ENCODE peak calls at places on chromosomes 2 and 18, in eight cellular contexts. X, J, A, M, Z, E, P and F are unnamed samples.
A peak's percentile ranks its signal among the peaks of the same experiment; 100 is the strongest.

GRCh38 chr2:107340955-107341354 is 455.0 kb upstream of the ST6GAL2 start:
- DNase-seq in X (no peak), P (no peak), M (no peak), Z (no peak), E (no peak), A (no peak), J (no peak), F (no peak)

GRCh38 chr18:45576906-45577305 is 38.4 kb upstream of the SLC14A2 start:
- DNase-seq in M (no peak), P (no peak), E (no peak), Z (no peak), J (no peak), A (no peak), X (no peak), F (no peak)

GRCh38 chr2:238569415-238570195 is 142.9 kb downstream of the ASB1 start:
- DNase-seq in X (no peak), P (no peak), A (no peak), M (no peak), E (no peak), Z (no peak), J (no peak), F (no peak)

GRCh38 chr2:189147361-189147760 is 32.2 kb downstream of the COL5A2 start:
- DNase-seq in E (no peak), Z (no peak), J (no peak), A (no peak), X (no peak), P (no peak), M (no peak), F (no peak)

GRCh38 chr2:96103906-96104861 is 12.2 kb downstream of the ADRA2B start:
- DNase-seq in A (peak; percentile 49), J (no peak), X (peak; percentile 3), P (no peak), Z (peak; percentile 5), E (no peak), M (no peak), F (peak; percentile 48)

GRCh38 chr2:205511666-205512065 is 170.6 kb upstream of the NRP2 start:
- DNase-seq in J (no peak), X (no peak), Z (no peak), M (no peak), P (no peak), A (no peak), E (no peak), F (no peak)

GRCh38 chr2:230797515-230798495 is 66.9 kb upstream of the ITM2C start:
- DNase-seq in E (no peak), P (no peak), M (no peak), J (no peak), A (no peak), Z (no peak), X (no peak), F (no peak)

GRCh38 chr2:101150306-101151140 is 659 bp downstream of the TBC1D8 start:
- DNase-seq in A (peak; percentile 73), M (peak; percentile 57), Z (peak; percentile 45), P (peak; percentile 78), J (no peak), X (peak; percentile 17), E (no peak), F (peak; percentile 73)

GRCh38 chr2:83054751-83055150 is 1404.3 kb downstream of the SUCLG1 start:
- DNase-seq in M (no peak), E (no peak), X (no peak), J (no peak), A (no peak), P (no peak), Z (no peak), F (no peak)

GRCh38 chr2:32064021-32064678 is 794 bp downstream of the SPAST start:
- DNase-seq in M (no peak), A (no peak), P (peak; percentile 55), E (no peak), Z (peak; percentile 17), J (no peak), X (no peak), F (peak; percentile 67)

GRCh38 chr2:236730393-236730792 is 160.8 kb downstream of the ACKR3 start:
- DNase-seq in E (no peak), Z (no peak), M (no peak), J (no peak), P (no peak), A (no peak), X (no peak), F (no peak)

GRCh38 chr2:195660265-195660890 is 3.4 kb downstream of the SLC39A10 start:
- DNase-seq in P (peak; percentile 50), E (peak; percentile 65), Z (peak; percentile 81), M (peak; percentile 73), A (peak; percentile 74), J (peak; percentile 18), X (peak; percentile 39), F (peak; percentile 75)

GRCh38 chr2:63903003-63903402 is 61.3 kb downstream of the UGP2 start:
- DNase-seq in A (no peak), P (no peak), Z (no peak), E (no peak), J (no peak), M (no peak), X (no peak), F (no peak)
- TF ChIP-seq EP300 in A (no peak), P (no peak), Z (no peak), E (no peak), J (no peak), M (no peak), X (no peak), F (no peak)

GRCh38 chr2:20216130-20217025 is 8.6 kb downstream of the SDC1 start:
- DNase-seq in E (no peak), X (no peak), J (no peak), M (no peak), Z (no peak), A (peak; percentile 54), P (no peak), F (no peak)
- H3K27ac ChIP-seq in E (peak overlapping the region; percentile 83), X (peak overlapping the region; percentile 14), J (peak overlapping the region; percentile 10), M (peak overlapping the region; percentile 82), Z (peak overlapping the region; percentile 37), A (peak overlapping the region; percentile 98), P (no peak overlapping the region), F (no peak overlapping the region)

GRCh38 chr2:18153741-18154140 is 275.3 kb downstream of the KCNS3 start:
- DNase-seq in E (no peak), Z (no peak), M (no peak), A (no peak), J (no peak), X (no peak), P (no peak), F (no peak)

GRCh38 chr2:18154259-18154658 is 275.8 kb downstream of the KCNS3 start:
- DNase-seq in M (no peak), P (no peak), Z (no peak), E (no peak), A (no peak), J (no peak), X (no peak), F (no peak)

GRCh38 chr2:18154812-18155211 is 276.3 kb downstream of the KCNS3 start:
- DNase-seq in J (no peak), E (no peak), A (no peak), X (no peak), P (no peak), Z (no peak), M (no peak), F (no peak)

GRCh38 chr2:18151237-18151636 is 272.8 kb downstream of the KCNS3 start:
- DNase-seq in J (no peak), P (no peak), Z (no peak), A (no peak), E (no peak), X (no peak), M (no peak), F (no peak)

GRCh38 chr2:18149660-18150246 is 271.3 kb downstream of the KCNS3 start:
- DNase-seq in A (no peak), J (peak; percentile 18), P (peak; percentile 57), M (no peak), X (no peak), Z (no peak), E (peak; percentile 31), F (no peak)
- TF ChIP-seq EP300 in A (no peak), J (no peak), P (no peak), M (no peak), X (no peak), Z (no peak), E (no peak), F (no peak)

DNA sequence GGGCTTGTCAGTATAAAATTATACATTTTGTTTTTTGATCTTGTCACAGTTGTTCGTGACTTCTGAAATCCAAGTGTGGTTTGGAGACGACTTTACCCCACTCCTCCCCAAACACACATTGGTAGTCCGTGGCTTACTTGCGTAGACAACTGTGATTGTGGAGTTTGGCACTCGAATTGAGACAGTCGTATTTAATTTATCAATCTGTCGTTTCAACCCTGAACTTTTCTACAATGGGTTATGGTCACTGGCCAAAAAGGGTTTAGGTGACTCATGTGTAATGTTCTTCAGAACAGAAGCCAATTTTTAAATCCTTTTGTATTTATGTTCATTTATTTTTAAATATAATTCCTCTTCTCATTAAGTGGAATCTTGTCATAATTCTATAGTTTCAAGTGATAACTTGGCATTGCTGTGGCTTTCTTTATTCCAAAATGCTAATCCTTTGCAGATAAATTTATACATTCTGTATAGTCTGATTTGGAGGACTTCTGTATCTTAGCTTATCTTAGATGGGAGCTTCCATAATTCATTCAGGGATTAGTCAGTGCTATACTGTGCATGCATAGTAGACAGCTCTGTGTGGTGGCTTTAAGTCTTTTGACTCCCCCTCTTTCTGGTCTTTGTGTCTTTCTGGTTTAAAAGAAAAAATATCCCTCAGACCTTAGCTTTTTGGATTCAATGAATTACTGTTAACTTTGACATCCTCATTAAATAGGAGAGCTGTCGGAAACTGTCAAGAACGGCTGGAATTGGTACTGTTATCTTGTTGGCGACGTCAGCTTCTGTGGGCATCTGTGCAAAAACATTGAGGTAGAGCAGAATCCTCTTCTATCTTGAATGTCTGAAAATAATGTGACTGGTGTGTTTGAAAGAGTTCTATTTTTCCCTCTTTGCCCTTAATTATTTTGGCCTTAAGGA is 130.2 kb downstream of the SPTBN1 start:
- DNase-seq in X (no peak), J (no peak), Z (no peak), P (no peak), E (no peak), M (no peak), A (no peak), F (no peak)
- H3K27ac ChIP-seq in X (no peak overlapping the region), J (peak overlapping the region; percentile 40), Z (no peak overlapping the region), P (peak overlapping the region; percentile 81), E (no peak overlapping the region), M (peak overlapping the region; percentile 35), A (peak overlapping the region; percentile 24), F (no peak overlapping the region)

DNA sequence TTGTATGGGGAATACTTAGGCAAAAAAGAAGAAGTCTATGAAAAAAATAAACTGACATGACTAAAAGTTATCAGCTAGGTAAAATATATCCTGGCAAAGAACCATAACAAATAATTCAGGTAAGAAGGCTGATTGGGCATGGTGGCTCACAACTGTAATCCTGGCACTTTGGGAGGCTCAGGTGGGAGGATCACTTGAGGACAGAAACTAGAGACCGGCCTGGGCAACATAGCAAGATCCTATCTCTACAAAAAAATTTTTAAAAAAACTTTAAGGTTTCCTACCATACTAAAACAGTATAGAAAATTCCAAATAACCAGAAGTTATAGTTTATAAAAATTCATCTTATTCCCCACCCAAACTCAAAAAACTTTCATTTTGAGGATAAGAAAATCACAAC is 10.8 kb downstream of the NCKAP1 start:
- DNase-seq in E (no peak), A (no peak), M (no peak), X (no peak), Z (no peak), J (no peak), P (no peak), F (no peak)
- TF ChIP-seq EP300 in E (no peak), A (no peak), M (no peak), X (no peak), Z (no peak), J (no peak), P (no peak), F (no peak)

GRCh38 chr2:213149332-213149875 is 2.0 kb downstream of the IKZF2 start:
- DNase-seq in A (no peak), M (no peak), P (no peak), X (no peak), J (no peak), E (no peak), Z (no peak), F (no peak)
- H3K27ac ChIP-seq in A (peak overlapping the region; percentile 96), M (peak overlapping the region; percentile 94), P (peak overlapping the region; percentile 60), X (peak overlapping the region; percentile 78), J (no peak overlapping the region), E (no peak overlapping the region), Z (peak overlapping the region; percentile 96), F (peak overlapping the region; percentile 94)